ENCODE peak calls at places on chromosomes 1 and 21, in six cellular contexts. T is GM23248, Q is PC-3, O is HCT116, I is neural progenitor cell, A is SK-N-SH. K is an unnamed sample.

GRCh38 chr1:204503122-204503912 is 8.7 kb upstream of the PIK3C2B start:
- DNase-seq in T (peak; percentile 72), Q (peak; percentile 98), O (peak; percentile 69), I (peak; percentile 69), A (no peak), K (peak; percentile 85)

GRCh38 chr1:12490547-12491142 is 127.4 kb downstream of the DHRS3 start:
- DNase-seq in T (no peak), Q (no peak), O (no peak), I (no peak), A (no peak), K (no peak)

GRCh38 chr1:13556224-13556764 is 27.3 kb upstream of the PDPN start:
- DNase-seq in T (no peak), Q (peak; percentile 21), O (no peak), I (no peak), A (no peak), K (no peak)

GRCh38 chr1:47469910-47470309 is 32.1 kb downstream of the FOXD2 start:
- DNase-seq in T (no peak), Q (no peak), O (no peak), I (no peak), A (no peak), K (no peak)

GRCh38 chr1:204480515-204480914 is 14.1 kb downstream of the PIK3C2B start:
- DNase-seq in T (no peak), Q (no peak), O (no peak), I (peak; percentile 40), A (no peak), K (no peak)

GRCh38 chr1:86471296-86471695 is 2.6 kb downstream of the CLCA1 start:
- DNase-seq in T (peak; percentile 17), Q (no peak), O (no peak), I (no peak), A (no peak), K (no peak)

GRCh38 chr1:153612755-153613331 is at the start of gene S100A16:
- DNase-seq in T (peak; percentile 90), Q (peak; percentile 95), O (peak; percentile 56), I (no peak), A (no peak), K (no peak)

GRCh38 chr1:31705080-31705866 is 1.5 kb upstream of the COL16A1 start:
- DNase-seq in T (peak; percentile 82), Q (peak; percentile 49), O (no peak), I (peak; percentile 68), A (peak; percentile 62), K (peak; percentile 16)

GRCh38 chr1:108050134-108050533 is 85.2 kb upstream of the VAV3 start:
- DNase-seq in T (peak; percentile 16), Q (peak; percentile 9), O (no peak), I (no peak), A (no peak), K (no peak)

GRCh38 chr1:210800756-210801155 is 333.2 kb downstream of the KCNH1 start:
- DNase-seq in T (no peak), Q (no peak), O (no peak), I (no peak), A (no peak), K (no peak)

GRCh38 chr1:46401514-46401913 is 7.4 kb downstream of the FAAH start:
- DNase-seq in T (peak; percentile 59), Q (no peak), O (no peak), I (no peak), A (no peak), K (no peak)

GRCh38 chr1:113982955-113983742 is 3.9 kb downstream of the OLFML3 start:
- DNase-seq in T (no peak), Q (no peak), O (no peak), I (no peak), A (no peak), K (no peak)

GRCh38 chr1:200118779-200119505 is 91.4 kb downstream of the NR5A2 start:
- DNase-seq in T (no peak), Q (no peak), O (no peak), I (no peak), A (no peak), K (peak; percentile 96)

GRCh38 chr1:156579472-156579871 is at the start of gene TTC24:
- DNase-seq in T (no peak), Q (no peak), O (no peak), I (no peak), A (no peak), K (no peak)

GRCh38 chr21:36113647-36114428 is 21.0 kb upstream of the CBR3 start:
- DNase-seq in T (no peak), Q (peak; percentile 78), O (no peak), I (no peak), A (no peak), K (peak; percentile 70)

GRCh38 chr1:174158767-174159252 is 510 bp upstream of the RABGAP1L start:
- DNase-seq in T (peak; percentile 11), Q (no peak), O (no peak), I (no peak), A (no peak), K (peak; percentile 58)

DNA sequence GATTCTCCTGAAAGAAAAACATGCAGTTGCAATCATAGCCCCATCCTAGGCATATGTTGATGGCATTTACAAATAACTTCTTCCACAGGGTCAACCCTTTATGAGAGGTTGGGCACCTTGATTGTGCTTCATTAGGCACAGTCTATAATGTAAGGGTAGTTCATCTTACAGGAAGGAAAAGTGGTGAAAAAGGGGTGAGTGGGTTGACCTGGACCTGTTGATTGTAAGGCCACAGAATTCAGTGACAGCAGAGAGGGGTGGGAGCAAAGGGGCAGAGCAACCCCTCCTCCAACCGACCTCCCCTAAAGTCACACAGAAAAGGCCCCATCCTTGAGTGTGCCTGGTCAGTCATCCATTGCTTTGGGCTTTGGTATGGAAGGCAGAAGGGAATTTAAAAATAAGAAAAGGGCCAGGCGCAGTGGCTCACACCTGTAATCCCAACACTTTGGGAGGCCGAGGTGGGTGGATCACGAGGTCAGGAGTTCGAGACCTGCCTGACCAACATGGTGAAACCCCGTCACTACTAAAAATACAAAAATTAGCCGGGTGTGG is 127.3 kb upstream of the IRF2BP2 start:
- DNase-seq in T (no peak), Q (no peak), O (no peak), I (no peak), A (no peak), K (no peak)
- TF ChIP-seq EZH2phosphoT487 in T (no peak), Q (no peak), O (no peak), I (no peak), A (no peak), K (no peak)

GRCh38 chr1:111989531-111990025 is at the start of gene KCND3:
- DNase-seq in T (peak; percentile 66), Q (no peak), O (no peak), I (peak; percentile 77), A (peak; percentile 81), K (peak; percentile 17)
- H3K9ac ChIP-seq in T (no peak within 1 kb of the TSS), Q (no peak within 1 kb of the TSS), O (no peak within 1 kb of the TSS), I (no peak within 1 kb of the TSS), A (no peak within 1 kb of the TSS), K (no peak within 1 kb of the TSS)

GRCh38 chr1:9265966-9266365 is 26.7 kb upstream of the SPSB1 start:
- DNase-seq in T (no peak), Q (no peak), O (no peak), I (peak; percentile 36), A (no peak), K (no peak)
- H3K9me3 ChIP-seq in T (no peaks in the 10 kb centered on the region), Q (no peaks in the 10 kb centered on the region), O (no peaks in the 10 kb centered on the region), I (no peaks in the 10 kb centered on the region), A (no peaks in the 10 kb centered on the region), K (no peaks in the 10 kb centered on the region)

GRCh38 chr1:28898267-28898955 is 16.0 kb upstream of the EPB41 start:
- DNase-seq in T (no peak), Q (no peak), O (no peak), I (no peak), A (peak; percentile 45), K (no peak)
- TF ChIP-seq EZH2phosphoT487 in T (no peak), Q (no peak), O (no peak), I (no peak), A (no peak), K (no peak)

DNA sequence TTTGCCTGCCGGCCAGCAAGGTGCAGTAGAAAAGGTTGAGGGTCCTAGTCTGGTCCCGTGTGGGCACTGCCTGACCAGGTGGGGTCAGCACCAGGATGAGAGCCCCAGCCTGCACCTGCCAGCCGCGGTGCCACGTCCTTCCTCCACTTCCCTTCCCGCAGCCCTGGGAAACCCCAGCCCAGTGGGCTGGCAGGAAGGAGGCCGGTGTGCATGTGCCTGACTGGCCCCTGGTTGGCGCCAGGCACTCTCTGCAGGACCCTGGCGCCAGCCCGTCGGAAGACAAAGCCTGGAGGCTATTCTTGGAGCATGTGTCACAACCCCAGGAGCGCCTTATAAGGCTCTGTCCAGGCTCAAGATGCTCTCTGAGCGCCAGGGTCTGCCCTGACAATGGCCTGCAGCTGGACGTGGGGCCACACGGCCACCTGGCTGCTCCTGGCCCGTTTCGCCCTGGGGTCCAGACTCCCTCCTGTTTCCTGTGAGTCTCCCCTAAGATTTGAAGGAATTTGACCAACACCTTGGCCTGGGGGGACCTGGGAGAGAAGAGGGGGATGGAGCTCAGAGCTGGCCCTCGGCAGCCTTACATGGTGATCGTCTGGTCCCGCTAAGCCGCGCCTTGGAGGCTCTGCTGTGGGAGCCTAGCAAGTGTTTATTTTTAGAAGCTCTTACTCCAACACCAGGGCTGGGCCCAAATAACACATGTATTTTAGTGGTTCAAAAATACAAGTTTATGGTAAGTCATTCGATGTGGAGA is 31.9 kb upstream of the POFUT2 start:
- DNase-seq in T (peak; percentile 30), Q (no peak), O (no peak), I (no peak), A (no peak), K (no peak)
- H3K9ac ChIP-seq in T (no peak overlapping the region), Q (no peak overlapping the region), O (peak overlapping the region; percentile 49), I (no peak overlapping the region), A (peak overlapping the region; percentile 41), K (no peak overlapping the region)